ENCODE peak calls at places on chromosomes 11 and 22, in eight cellular contexts. P is tibial artery, F is cardiac fibroblast, O is AG09309, U is PC-3, G is fibroblast of lung, W is heart left ventricle, Y is thoracic aorta. D is an unnamed sample.
A peak's percentile ranks its signal among the peaks of the same experiment; 100 is the strongest.

GRCh38 chr11:27700351-27701261 is at the start of gene BDNF:
- DNase-seq in P (no peak), F (peak; percentile 51), O (no peak), U (peak; percentile 53), G (peak; percentile 45), W (no peak), Y (no peak), D (peak; percentile 68)

GRCh38 chr22:48982321-48982905 is 845.3 kb downstream of the BRD1 start:
- DNase-seq in P (no peak), F (no peak), O (no peak), U (no peak), G (no peak), W (no peak), Y (no peak), D (no peak)

GRCh38 chr11:117750357-117750756 is 46.7 kb downstream of the DSCAML1 start:
- DNase-seq in P (no peak), F (no peak), O (no peak), U (no peak), G (no peak), W (no peak), Y (no peak), D (no peak)

GRCh38 chr11:19931141-19931767 is 218.6 kb downstream of the NAV2 start:
- DNase-seq in P (no peak), F (no peak), O (no peak), U (no peak), G (peak; percentile 33), W (no peak), Y (no peak), D (peak; percentile 85)

GRCh38 chr22:42084874-42085273 is 5.4 kb downstream of the SMDT1 start:
- DNase-seq in P (no peak), F (no peak), O (no peak), U (no peak), G (no peak), W (no peak), Y (no peak), D (no peak)

GRCh38 chr11:76329983-76330382 is 50.9 kb downstream of the THAP12 start:
- DNase-seq in P (no peak), F (no peak), O (no peak), U (no peak), G (no peak), W (no peak), Y (no peak), D (no peak)

GRCh38 chr22:44357296-44357961 is 44.7 kb upstream of the SHISAL1 start:
- DNase-seq in P (no peak), F (no peak), O (no peak), U (no peak), G (no peak), W (no peak), Y (no peak), D (no peak)

GRCh38 chr22:32776397-32776796 is 25.1 kb upstream of the TIMP3 start:
- DNase-seq in P (no peak), F (no peak), O (no peak), U (no peak), G (no peak), W (no peak), Y (no peak), D (no peak)

GRCh38 chr11:125069008-125069407 is 5.9 kb downstream of the SLC37A2 start:
- DNase-seq in P (no peak), F (no peak), O (no peak), U (peak; percentile 46), G (no peak), W (no peak), Y (no peak), D (no peak)

GRCh38 chr11:107370390-107370789 is 87.2 kb downstream of the CWF19L2 start:
- DNase-seq in P (no peak), F (peak; percentile 52), O (peak; percentile 20), U (peak; percentile 26), G (peak; percentile 63), W (no peak), Y (no peak), D (peak; percentile 35)

GRCh38 chr22:39496131-39496838 is 5.8 kb upstream of the MIEF1 start:
- DNase-seq in P (peak; percentile 72), F (peak; percentile 75), O (no peak), U (peak; percentile 51), G (peak; percentile 60), W (peak; percentile 85), Y (no peak), D (peak; percentile 56)

GRCh38 chr11:19816040-19816439 is 103.4 kb downstream of the NAV2 start:
- DNase-seq in P (no peak), F (no peak), O (no peak), U (no peak), G (no peak), W (no peak), Y (peak; percentile 15), D (peak; percentile 74)

GRCh38 chr11:68326334-68327215 is 14.2 kb downstream of the LRP5 start:
- DNase-seq in P (no peak), F (no peak), O (no peak), U (no peak), G (no peak), W (no peak), Y (no peak), D (no peak)

GRCh38 chr11:82823635-82824614 is 76.3 kb downstream of the PRCP start:
- DNase-seq in P (no peak), F (no peak), O (no peak), U (no peak), G (no peak), W (no peak), Y (no peak), D (no peak)

GRCh38 chr11:14036495-14036894 is 74.0 kb downstream of the SPON1 start:
- DNase-seq in P (no peak), F (no peak), O (no peak), U (peak; percentile 47), G (no peak), W (no peak), Y (no peak), D (no peak)

GRCh38 chr22:19815093-19815822 is 39.4 kb downstream of the GNB1L start:
- DNase-seq in P (no peak), F (no peak), O (no peak), U (no peak), G (no peak), W (no peak), Y (no peak), D (no peak)
- H3K4me3 ChIP-seq in P (no peak overlapping the region), F (no peak overlapping the region), O (no peak overlapping the region), U (no peak overlapping the region), G (no peak overlapping the region), W (no peak overlapping the region), Y (no peak overlapping the region), D (no peak overlapping the region)

GRCh38 chr11:359181-359714 is 10.1 kb upstream of the B4GALNT4 start:
- DNase-seq in P (no peak), F (peak; percentile 12), O (no peak), U (no peak), G (no peak), W (no peak), Y (no peak), D (no peak)

GRCh38 chr11:358129-358805 is 11.0 kb upstream of the B4GALNT4 start:
- DNase-seq in P (no peak), F (no peak), O (no peak), U (no peak), G (no peak), W (no peak), Y (no peak), D (no peak)

GRCh38 chr11:357582-357981 is 11.7 kb upstream of the B4GALNT4 start:
- DNase-seq in P (no peak), F (no peak), O (no peak), U (no peak), G (no peak), W (no peak), Y (no peak), D (no peak)

GRCh38 chr11:362642-363442 is 6.5 kb upstream of the B4GALNT4 start:
- DNase-seq in P (peak; percentile 17), F (no peak), O (no peak), U (no peak), G (no peak), W (no peak), Y (no peak), D (no peak)

GRCh38 chr11:360326-361280 is 8.7 kb upstream of the B4GALNT4 start:
- DNase-seq in P (no peak), F (no peak), O (no peak), U (no peak), G (no peak), W (no peak), Y (no peak), D (no peak)
- TF ChIP-seq CTCF in P (no peak), F (no peak), O (no peak), U (no peak), G (no peak), W (no peak), Y (no peak), D (no peak)

DNA sequence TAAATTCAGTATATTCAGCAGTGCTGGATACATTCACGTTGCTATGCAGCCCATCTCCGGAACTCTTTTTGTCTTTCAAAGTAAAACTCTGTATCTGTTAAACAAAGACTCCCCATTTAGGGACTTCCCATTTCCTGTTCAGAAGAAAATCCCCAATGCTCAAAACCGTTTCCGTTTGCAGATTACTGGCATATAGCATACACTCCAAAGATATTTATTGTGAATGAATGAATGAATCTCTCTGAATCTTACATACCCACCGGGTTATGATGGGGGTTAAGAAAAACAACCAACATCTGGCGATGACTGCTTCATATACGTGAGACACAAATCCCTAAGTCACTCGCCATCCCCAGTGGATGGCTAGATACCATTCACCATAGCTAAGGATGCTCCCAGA is 1.6 kb downstream of the THY1 start:
- DNase-seq in P (no peak), F (peak; percentile 10), O (no peak), U (no peak), G (peak; percentile 18), W (no peak), Y (no peak), D (no peak)
- H3K4me3 ChIP-seq in P (peak overlapping the region; percentile 44), F (peak overlapping the region; percentile 72), O (peak overlapping the region; percentile 89), U (no peak overlapping the region), G (peak overlapping the region; percentile 59), W (peak overlapping the region; percentile 57), Y (peak overlapping the region; percentile 66), D (peak overlapping the region; percentile 93)

DNA sequence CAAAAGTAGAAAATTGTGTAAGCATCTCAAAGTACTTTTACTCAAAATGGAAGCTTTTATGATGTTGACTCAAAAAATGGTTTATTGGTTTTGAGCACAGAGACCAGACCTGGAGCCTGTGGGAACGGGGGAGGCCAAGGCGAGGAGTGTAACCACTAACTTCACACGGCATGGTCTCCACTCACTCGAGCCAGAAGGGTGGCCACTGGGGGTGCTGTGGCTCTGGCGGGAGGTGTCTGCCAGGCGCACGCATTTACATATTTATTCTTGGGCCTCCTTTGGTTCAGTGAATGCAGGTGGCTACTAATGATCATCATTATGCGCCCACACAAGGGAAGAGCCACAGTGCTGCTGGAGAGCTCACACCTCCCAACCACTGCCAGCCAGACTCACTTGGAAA is 64.6 kb downstream of the FLRT1 start:
- DNase-seq in P (no peak), F (no peak), O (no peak), U (no peak), G (no peak), W (no peak), Y (no peak), D (no peak)
- TF ChIP-seq CTCF in P (no peak), F (no peak), O (peak; percentile 25), U (peak; percentile 16), G (peak; percentile 30), W (no peak), Y (no peak), D (peak; percentile 3)

D was measured in AG10803.